ENCODE peak calls at places on chromosomes 16 and 17, in seven cellular contexts. Z is RPMI7951, L is COR-L47, T is B cell, U is NCI-H1417, P is AG08395, H is amniotic stem cell. R is an unnamed sample.

GRCh38 chr16:73418051-73418450 is 370.1 kb upstream of the ZFHX3 start:
- DNase-seq in U (no peak), H (no peak), L (no peak), Z (no peak), P (no peak), T (no peak), R (no peak)

GRCh38 chr17:74337834-74338500 is 11.9 kb downstream of the KIF19 start:
- DNase-seq in U (no peak), P (no peak), T (no peak), H (no peak), L (no peak), Z (no peak), R (no peak)

GRCh38 chr16:3690470-3690918 is 26.8 kb downstream of the TRAP1 start:
- DNase-seq in U (peak), Z (peak), L (peak), P (peak), H (peak), T (peak), R (peak)

GRCh38 chr17:72725432-72726068 is 366.9 kb downstream of the SLC39A11 start:
- DNase-seq in P (peak), T (peak), U (peak), Z (peak), H (no peak), L (peak), R (peak)

GRCh38 chr17:50631195-50631907 is 3.3 kb upstream of the ABCC3 start:
- DNase-seq in P (no peak), L (no peak), T (no peak), U (peak), H (no peak), Z (peak), R (no peak)

GRCh38 chr17:49582789-49583188 is 7.1 kb downstream of the NXPH3 start:
- DNase-seq in P (no peak), U (no peak), Z (peak), T (no peak), L (no peak), H (no peak), R (no peak)

GRCh38 chr17:31321481-31321880 is at the start of gene EVI2A:
- DNase-seq in T (peak), U (no peak), L (no peak), H (peak), P (peak), Z (peak), R (peak)

GRCh38 chr16:20385844-20386832 is 18.4 kb downstream of the PDILT start:
- DNase-seq in H (peak), P (peak), U (peak), T (peak), Z (peak), L (peak), R (peak)

GRCh38 chr17:83192161-83192788 is 112.9 kb downstream of the METRNL start:
- DNase-seq in P (peak), T (no peak), L (no peak), Z (no peak), U (no peak), H (no peak), R (peak)

GRCh38 chr16:50270510-50271147 is 4.3 kb downstream of the ADCY7 start:
- DNase-seq in T (no peak), U (no peak), Z (no peak), L (no peak), H (no peak), P (no peak), R (no peak)

GRCh38 chr16:84419730-84420129 is 51.4 kb downstream of the ATP2C2 start:
- DNase-seq in P (no peak), T (no peak), Z (no peak), U (no peak), H (no peak), L (no peak), R (no peak)

GRCh38 chr17:12088035-12088434 is 67.4 kb downstream of the MAP2K4 start:
- DNase-seq in Z (no peak), U (no peak), L (no peak), H (no peak), T (no peak), P (no peak), R (no peak)

GRCh38 chr17:6108382-6108781 is 38.2 kb downstream of the WSCD1 start:
- DNase-seq in T (no peak), H (no peak), U (no peak), Z (no peak), L (no peak), P (no peak), R (no peak)

GRCh38 chr17:8004899-8005298 is 2.5 kb downstream of the GUCY2D start:
- DNase-seq in P (peak), L (no peak), H (no peak), U (no peak), T (no peak), Z (peak), R (peak)

GRCh38 chr16:27847030-27847550 is 216.4 kb downstream of the GSG1L start:
- DNase-seq in T (no peak), P (no peak), L (no peak), H (no peak), Z (peak), U (no peak), R (peak)

GRCh38 chr17:38749222-38750043 is 1.3 kb upstream of the PCGF2 start:
- DNase-seq in T (no peak), H (no peak), L (peak), Z (peak), U (peak), P (peak), R (peak)

GRCh38 chr17:58585554-58585953 is 71.1 kb upstream of the MTMR4 start:
- DNase-seq in U (no peak), L (no peak), H (no peak), T (no peak), P (no peak), Z (no peak), R (no peak)

GRCh38 chr17:7572588-7573323 is 6.7 kb upstream of the CD68 start:
- DNase-seq in T (peak), L (peak), P (peak), Z (peak), H (peak), U (peak), R (peak)

GRCh38 chr17:33266116-33266515 is 27.0 kb downstream of the ASIC2 start:
- DNase-seq in U (no peak), P (peak), L (no peak), Z (no peak), H (no peak), T (no peak), R (no peak)

GRCh38 chr16:23374721-23375120 is 72.6 kb downstream of the SCNN1B start:
- DNase-seq in T (no peak), H (no peak), U (no peak), Z (no peak), P (no peak), L (no peak), R (no peak)

GRCh38 chr16:70253291-70254094 is 1.8 kb upstream of the EXOSC6 start:
- DNase-seq in H (no peak), U (peak), T (no peak), Z (peak), P (peak), L (no peak), R (peak)

GRCh38 chr17:64653985-64654355 is 8.1 kb downstream of the SMURF2 start:
- DNase-seq in P (no peak), Z (no peak), U (no peak), H (no peak), T (no peak), L (no peak), R (no peak)

GRCh38 chr17:46915596-46915995 is 7.4 kb upstream of the GOSR2 start:
- DNase-seq in L (no peak), H (no peak), U (no peak), T (no peak), Z (peak), P (no peak), R (no peak)

GRCh38 chr17:39863918-39864746 is at the start of gene IKZF3:
- DNase-seq in T (peak), Z (peak), U (peak), H (no peak), P (peak), L (no peak), R (peak)

GRCh38 chr16:80680839-80681238 is 123.6 kb downstream of the CDYL2 start:
- DNase-seq in Z (no peak), U (no peak), L (no peak), T (no peak), P (no peak), H (no peak), R (no peak)

GRCh38 chr16:53829186-53829747 is 125.3 kb downstream of the FTO start:
- DNase-seq in Z (peak), U (no peak), H (no peak), T (no peak), L (no peak), P (no peak), R (no peak)